ENCODE peak calls at places on chromosomes 2 and 18, in seven cellular contexts. U, W, H, E, J, Q and Z are unnamed samples.
A peak's percentile ranks its signal among the peaks of the same experiment; 100 is the strongest.

GRCh38 chr2:179263460-179264237 is 983 bp downstream of the SESTD1 start:
- DNase-seq in U (no peak), W (peak; percentile 67), H (no peak), E (no peak), J (peak; percentile 57), Q (peak; percentile 47), Z (peak; percentile 61)

GRCh38 chr2:170371231-170371630 is 193.3 kb downstream of the MYO3B start:
- DNase-seq in U (no peak), W (no peak), H (no peak), E (no peak), J (no peak), Q (no peak), Z (no peak)

GRCh38 chr2:61887684-61888303 is 662 bp downstream of the CCT4 start:
- DNase-seq in U (no peak), W (no peak), H (no peak), E (peak; percentile 35), J (peak; percentile 36), Q (no peak), Z (no peak)

GRCh38 chr18:48949606-48950535 is 894 bp downstream of the SMAD7 start:
- DNase-seq in U (no peak), W (peak; percentile 63), H (peak; percentile 27), E (peak; percentile 56), J (peak; percentile 60), Q (peak; percentile 31), Z (peak; percentile 48)

GRCh38 chr18:46097378-46097852 is 681 bp downstream of the ATP5F1A start:
- DNase-seq in U (no peak), W (no peak), H (no peak), E (no peak), J (no peak), Q (no peak), Z (no peak)

GRCh38 chr2:141899740-141900139 is 231.1 kb downstream of the LRP1B start:
- DNase-seq in U (no peak), W (no peak), H (no peak), E (peak; percentile 4), J (no peak), Q (no peak), Z (no peak)

GRCh38 chr2:215269397-215270117 is 42.3 kb upstream of the ATIC start:
- DNase-seq in U (peak; percentile 55), W (peak; percentile 56), H (peak; percentile 50), E (peak; percentile 67), J (peak; percentile 80), Q (peak; percentile 34), Z (peak; percentile 79)

GRCh38 chr2:113157108-113157896 is 16.5 kb upstream of the PSD4 start:
- DNase-seq in U (peak; percentile 38), W (peak; percentile 39), H (no peak), E (peak; percentile 53), J (no peak), Q (no peak), Z (peak; percentile 49)

GRCh38 chr18:48459016-48459415 is 49.8 kb upstream of the ZBTB7C start:
- DNase-seq in U (no peak), W (no peak), H (no peak), E (no peak), J (no peak), Q (no peak), Z (no peak)

GRCh38 chr2:123359636-123360035 is 665.5 kb upstream of the CNTNAP5 start:
- DNase-seq in U (no peak), W (no peak), H (no peak), E (no peak), J (no peak), Q (no peak), Z (no peak)

GRCh38 chr2:170525566-170525900 is 189.6 kb upstream of the SP5 start:
- DNase-seq in U (no peak), W (peak; percentile 64), H (no peak), E (peak; percentile 65), J (peak; percentile 94), Q (no peak), Z (no peak)

GRCh38 chr18:75407468-75408437 is 19.8 kb downstream of the SMIM21 start:
- DNase-seq in U (no peak), W (no peak), H (no peak), E (no peak), J (peak; percentile 38), Q (no peak), Z (peak; percentile 8)

GRCh38 chr18:54149078-54149697 is 75.3 kb downstream of the MBD2 start:
- DNase-seq in U (no peak), W (no peak), H (no peak), E (peak; percentile 49), J (peak; percentile 88), Q (no peak), Z (no peak)

GRCh38 chr2:234979204-234980167 is 27.7 kb downstream of the SH3BP4 start:
- DNase-seq in U (no peak), W (peak; percentile 49), H (no peak), E (no peak), J (peak; percentile 44), Q (no peak), Z (peak; percentile 49)

GRCh38 chr2:190202604-190203003 is 117.0 kb downstream of the HIBCH start:
- DNase-seq in U (no peak), W (no peak), H (no peak), E (peak; percentile 41), J (no peak), Q (no peak), Z (no peak)

GRCh38 chr18:12744103-12744502 is 41.3 kb downstream of the PSMG2 start:
- DNase-seq in U (no peak), W (no peak), H (no peak), E (peak; percentile 38), J (peak; percentile 84), Q (peak; percentile 35), Z (peak; percentile 28)

GRCh38 chr2:24919100-24919976 is 699 bp downstream of the ADCY3 start:
- DNase-seq in U (peak; percentile 63), W (no peak), H (peak; percentile 65), E (peak; percentile 73), J (peak; percentile 12), Q (no peak), Z (peak; percentile 64)

GRCh38 chr2:102951249-102951648 is 189.4 kb downstream of the TMEM182 start:
- DNase-seq in U (no peak), W (no peak), H (no peak), E (no peak), J (no peak), Q (no peak), Z (no peak)

GRCh38 chr2:226159875-226160479 is 639.6 kb downstream of the IRS1 start:
- DNase-seq in U (no peak), W (no peak), H (no peak), E (peak; percentile 20), J (no peak), Q (no peak), Z (no peak)

GRCh38 chr2:207154556-207155179 is 11.1 kb downstream of the KLF7 start:
- DNase-seq in U (no peak), W (no peak), H (no peak), E (no peak), J (no peak), Q (no peak), Z (no peak)

GRCh38 chr2:186592137-186592875 is 2.5 kb downstream of the ITGAV start:
- DNase-seq in U (no peak), W (no peak), H (no peak), E (no peak), J (peak; percentile 32), Q (no peak), Z (no peak)

GRCh38 chr2:88737385-88737784 is 45.9 kb downstream of the RPIA start:
- DNase-seq in U (no peak), W (no peak), H (no peak), E (no peak), J (peak; percentile 13), Q (no peak), Z (no peak)

GRCh38 chr2:95314964-95315611 is 17.9 kb downstream of the KCNIP3 start:
- DNase-seq in U (no peak), W (peak; percentile 59), H (no peak), E (peak; percentile 44), J (peak; percentile 7), Q (no peak), Z (peak; percentile 17)

GRCh38 chr2:3468296-3468988 is 50.9 kb downstream of the ADI1 start:
- DNase-seq in U (no peak), W (no peak), H (no peak), E (no peak), J (no peak), Q (no peak), Z (no peak)

GRCh38 chr2:225100856-225101294 is 58.6 kb upstream of the DOCK10 start:
- DNase-seq in U (no peak), W (no peak), H (no peak), E (peak; percentile 39), J (peak; percentile 97), Q (no peak), Z (no peak)

GRCh38 chr2:158733430-158733755 is 61.7 kb upstream of the DAPL1 start:
- DNase-seq in U (no peak), W (no peak), H (no peak), E (no peak), J (no peak), Q (no peak), Z (no peak)

GRCh38 chr18:22639026-22639463 is 221.3 kb upstream of the CTAGE1 start:
- DNase-seq in U (no peak), W (no peak), H (no peak), E (no peak), J (peak; percentile 88), Q (no peak), Z (no peak)

GRCh38 chr2:206915136-206915535 is 24.2 kb upstream of the CPO start:
- DNase-seq in U (no peak), W (no peak), H (no peak), E (no peak), J (peak; percentile 95), Q (no peak), Z (no peak)

GRCh38 chr18:28736223-28736622 is 559.3 kb upstream of the CDH2 start:
- DNase-seq in U (no peak), W (no peak), H (no peak), E (no peak), J (no peak), Q (no peak), Z (no peak)